ENCODE peak calls at places on chromosomes 2 and 18, in four cellular contexts. L is mucosa of descending colon, B is HL-60, G is MM.1S. H is an unnamed sample.

GRCh38 chr2:215983581-215984351 is 29.6 kb downstream of the MREG start:
- DNase-seq in L (no peak), B (no peak), G (peak), H (no peak)

GRCh38 chr2:59885536-59885935 is 667.9 kb downstream of the BCL11A start:
- DNase-seq in L (no peak), B (no peak), G (no peak), H (no peak)

GRCh38 chr2:21939961-21940360 is 816.2 kb downstream of the TDRD15 start:
- DNase-seq in L (no peak), B (no peak), G (no peak), H (no peak)

GRCh38 chr2:46508734-46509133 is 29.4 kb downstream of the TMEM247 start:
- DNase-seq in L (no peak), B (no peak), G (no peak), H (peak)

GRCh38 chr2:204436267-204436666 is 109.0 kb upstream of the PARD3B start:
- DNase-seq in L (no peak), B (no peak), G (no peak), H (no peak)

GRCh38 chr2:69565431-69565839 is 78.1 kb downstream of the AAK1 start:
- DNase-seq in L (peak), B (peak), G (peak), H (peak)

GRCh38 chr2:15952451-15953142 is 12.2 kb downstream of the MYCN start:
- DNase-seq in L (no peak), B (no peak), G (no peak), H (no peak)

GRCh38 chr2:6773007-6773693 is 92.6 kb downstream of the CMPK2 start:
- DNase-seq in L (peak), B (no peak), G (peak), H (peak)

GRCh38 chr2:240564571-240565266 is 3.6 kb upstream of the RNPEPL1 start:
- DNase-seq in L (peak), B (no peak), G (peak), H (peak)

GRCh38 chr18:5031216-5031615 is 165.8 kb downstream of the AKAIN1 start:
- DNase-seq in L (no peak), B (no peak), G (no peak), H (no peak)

GRCh38 chr2:99600929-99601680 is 111.3 kb upstream of the REV1 start:
- DNase-seq in L (no peak), B (no peak), G (no peak), H (no peak)

GRCh38 chr18:1446765-1447164 is 542.1 kb downstream of the ADCYAP1 start:
- DNase-seq in L (no peak), B (no peak), G (no peak), H (no peak)

GRCh38 chr2:119436993-119437772 is 5.5 kb downstream of the TMEM37 start:
- DNase-seq in L (no peak), B (no peak), G (no peak), H (no peak)

GRCh38 chr2:29448238-29448637 is 333.0 kb downstream of the CLIP4 start:
- DNase-seq in L (no peak), B (no peak), G (no peak), H (no peak)

GRCh38 chr18:22088029-22088428 is 81.4 kb upstream of the GATA6 start:
- DNase-seq in L (peak), B (no peak), G (no peak), H (no peak)

GRCh38 chr2:230938098-230938497 is 13.1 kb upstream of the GPR55 start:
- DNase-seq in L (no peak), B (no peak), G (no peak), H (no peak)

GRCh38 chr2:135587958-135588357 is 56.7 kb downstream of the R3HDM1 start:
- DNase-seq in L (no peak), B (no peak), G (no peak), H (no peak)

GRCh38 chr2:150495993-150496627 is 8.6 kb upstream of the RND3 start:
- DNase-seq in L (no peak), B (no peak), G (no peak), H (no peak)

GRCh38 chr18:27136208-27136535 is 48.9 kb downstream of the CHST9 start:
- DNase-seq in L (no peak), B (no peak), G (no peak), H (peak)

GRCh38 chr2:226985227-226985946 is 149.5 kb downstream of the RHBDD1 start:
- DNase-seq in L (no peak), B (no peak), G (peak), H (peak)

GRCh38 chr2:240584486-240585031 is 2.0 kb upstream of the CAPN10 start:
- DNase-seq in L (peak), B (peak), G (peak), H (no peak)

GRCh38 chr2:151976945-151977353 is 121.9 kb downstream of the CACNB4 start:
- DNase-seq in L (no peak), B (no peak), G (peak), H (no peak)

GRCh38 chr2:188966728-188967127 is 7.4 kb upstream of the COL3A1 start:
- DNase-seq in L (no peak), B (no peak), G (no peak), H (no peak)
- TF ChIP-seq CTCF in L (no peak), B (no peak), G (no peak), H (no peak)

GRCh38 chr2:234497592-234498023 is 727 bp upstream of the ARL4C start:
- DNase-seq in L (peak), B (no peak), G (no peak), H (no peak)
- H3K4me3 ChIP-seq in L (no peak), B (no peak), G (no peak), H (peak)

GRCh38 chr18:50091495-50092249 is 103.3 kb downstream of the MYO5B start:
- DNase-seq in L (no peak), B (no peak), G (peak), H (no peak)
- TF ChIP-seq CTCF in L (no peak), B (no peak), G (no peak), H (no peak)

GRCh38 chr2:173218331-173219056 is 136.2 kb upstream of the CDCA7 start:
- DNase-seq in L (no peak), B (no peak), G (no peak), H (no peak)
- H3K4me3 ChIP-seq in L (no peak), B (no peak), G (no peak), H (no peak)

GRCh38 chr2:229127471-229127870 is 143.6 kb downstream of the PID1 start:
- DNase-seq in L (no peak), B (no peak), G (no peak), H (no peak)
- TF ChIP-seq CTCF in L (no peak), B (no peak), G (no peak), H (no peak)

DNA sequence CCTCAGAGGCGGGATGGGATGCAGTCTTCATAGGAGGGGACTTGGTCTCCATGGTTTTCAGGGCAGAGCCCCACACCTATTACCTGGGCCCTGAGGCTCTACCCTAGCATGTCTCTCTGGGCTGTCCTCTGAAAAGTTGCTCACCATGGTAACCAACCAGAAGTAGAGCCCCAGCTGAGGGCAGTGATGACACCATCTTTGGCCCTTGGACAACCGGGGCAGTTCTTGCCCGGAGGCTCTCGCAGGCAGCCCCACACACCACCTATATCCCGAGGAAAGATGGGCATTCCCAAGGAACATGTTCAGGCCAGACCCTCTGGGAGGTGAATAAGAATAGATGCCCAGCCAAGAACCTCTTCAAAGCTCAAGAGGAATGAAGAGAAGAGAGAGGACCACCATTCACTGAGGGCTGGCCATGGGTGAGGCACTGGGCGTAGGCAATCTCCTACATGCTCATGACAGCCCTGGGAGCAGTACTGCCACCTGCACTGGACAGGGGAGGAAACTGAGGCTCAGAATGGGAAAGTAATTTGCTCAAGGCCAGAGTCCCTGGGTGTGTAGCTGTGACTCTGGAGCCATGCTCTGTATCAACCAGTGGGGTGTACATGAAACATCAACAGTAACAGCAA is 72.5 kb downstream of the HS1BP3 start:
- DNase-seq in L (no peak), B (no peak), G (no peak), H (no peak)
- H3K4me3 ChIP-seq in L (no peak), B (no peak), G (no peak), H (no peak)

GRCh38 chr18:6719914-6720692 is 9.4 kb upstream of the ARHGAP28 start:
- DNase-seq in L (no peak), B (no peak), G (no peak), H (peak)
- TF ChIP-seq CTCF in L (no peak), B (no peak), G (no peak), H (no peak)

DNA sequence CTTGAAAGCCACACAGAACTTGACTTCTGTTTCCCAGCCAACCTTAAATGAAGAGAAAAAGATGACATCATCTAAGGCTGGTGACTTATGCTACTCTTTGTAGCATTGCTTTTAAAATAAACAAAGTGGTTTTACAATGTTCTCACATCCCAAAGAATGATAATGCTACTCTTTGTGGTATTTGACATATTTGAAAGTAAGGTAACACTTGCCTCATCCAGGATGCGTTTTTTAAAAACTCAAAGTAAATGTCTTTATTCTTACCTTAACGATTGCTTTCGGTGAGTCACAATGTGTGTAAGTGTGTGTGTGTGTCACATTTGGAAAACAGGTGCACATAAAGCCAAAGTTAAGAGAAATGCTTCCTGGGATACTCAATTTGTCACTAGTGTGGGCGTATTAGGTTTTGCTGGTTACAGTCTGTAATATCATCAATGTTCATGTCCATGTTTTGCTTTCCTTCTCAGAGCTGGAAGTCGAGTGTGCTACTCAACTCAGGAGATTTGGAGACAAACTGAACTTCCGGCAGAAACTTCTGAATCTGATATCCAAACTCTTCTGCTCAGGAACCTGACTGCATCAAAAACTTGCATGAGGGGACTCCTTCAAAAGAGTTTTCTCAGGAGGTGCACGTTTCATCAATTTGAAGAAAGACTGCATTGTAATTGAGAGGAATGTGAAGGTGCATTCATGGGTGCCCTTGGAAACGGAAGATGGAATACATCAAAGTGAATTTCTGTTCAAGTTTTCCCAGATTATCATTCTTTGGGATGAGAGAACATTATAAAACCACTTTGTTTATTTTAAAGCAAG is 2.6 kb downstream of the PMAIP1 start:
- DNase-seq in L (no peak), B (no peak), G (no peak), H (no peak)
- H3K4me3 ChIP-seq in L (no peak), B (peak), G (no peak), H (no peak)

H was measured in Caco-2.